ENCODE peak calls at places on chromosomes 5 and 9, in ten cellular contexts. One of them, this sample, is unnamed.

GRCh38 chr5:136686192-136686872 is 321.0 kb upstream of the TRPC7 start:
- DNase-seq in heart left ventricle: no peak
- DNase-seq in AG04450: no peak
- DNase-seq in Daoy: peak; percentile 69
- DNase-seq in activated CD4-positive, alpha-beta memory T cell treated with anti-CD3 and anti-CD28 coated beads for 36 hours: no peak
- DNase-seq in left cardiac atrium: no peak
- DNase-seq in small intestine: peak; percentile 6
- DNase-seq in astrocyte of the spinal cord: no peak
- DNase-seq in activated CD4-positive, alpha-beta T cell treated with anti-CD3 and anti-CD28 coated beads for 1 hour: no peak
- DNase-seq in NCI-H1048: no peak
- DNase-seq in this sample: no peak

GRCh38 chr5:1093361-1093760 is 18.5 kb downstream of the SLC12A7 start:
- DNase-seq in heart left ventricle: peak; percentile 72
- DNase-seq in AG04450: no peak
- DNase-seq in Daoy: no peak
- DNase-seq in activated CD4-positive, alpha-beta memory T cell treated with anti-CD3 and anti-CD28 coated beads for 36 hours: no peak
- DNase-seq in left cardiac atrium: no peak
- DNase-seq in small intestine: peak; percentile 92
- DNase-seq in astrocyte of the spinal cord: no peak
- DNase-seq in activated CD4-positive, alpha-beta T cell treated with anti-CD3 and anti-CD28 coated beads for 1 hour: no peak
- DNase-seq in NCI-H1048: no peak
- DNase-seq in this sample: no peak

GRCh38 chr9:33044677-33045282 is 19.7 kb downstream of the DNAJA1 start:
- DNase-seq in heart left ventricle: no peak
- DNase-seq in AG04450: no peak
- DNase-seq in Daoy: peak; percentile 63
- DNase-seq in activated CD4-positive, alpha-beta memory T cell treated with anti-CD3 and anti-CD28 coated beads for 36 hours: no peak
- DNase-seq in left cardiac atrium: no peak
- DNase-seq in small intestine: peak; percentile 61
- DNase-seq in astrocyte of the spinal cord: peak; percentile 5
- DNase-seq in activated CD4-positive, alpha-beta T cell treated with anti-CD3 and anti-CD28 coated beads for 1 hour: no peak
- DNase-seq in NCI-H1048: no peak
- DNase-seq in this sample: no peak

GRCh38 chr5:179269781-179270543 is 75.3 kb downstream of the ADAMTS2 start:
- DNase-seq in heart left ventricle: no peak
- DNase-seq in AG04450: no peak
- DNase-seq in Daoy: no peak
- DNase-seq in activated CD4-positive, alpha-beta memory T cell treated with anti-CD3 and anti-CD28 coated beads for 36 hours: no peak
- DNase-seq in left cardiac atrium: peak; percentile 19
- DNase-seq in small intestine: no peak
- DNase-seq in astrocyte of the spinal cord: no peak
- DNase-seq in activated CD4-positive, alpha-beta T cell treated with anti-CD3 and anti-CD28 coated beads for 1 hour: no peak
- DNase-seq in NCI-H1048: no peak
- DNase-seq in this sample: peak; percentile 21

GRCh38 chr9:107624216-107624948 is 134.8 kb upstream of the KLF4 start:
- DNase-seq in heart left ventricle: no peak
- DNase-seq in AG04450: no peak
- DNase-seq in Daoy: peak; percentile 84
- DNase-seq in activated CD4-positive, alpha-beta memory T cell treated with anti-CD3 and anti-CD28 coated beads for 36 hours: no peak
- DNase-seq in left cardiac atrium: peak; percentile 50
- DNase-seq in small intestine: no peak
- DNase-seq in astrocyte of the spinal cord: no peak
- DNase-seq in activated CD4-positive, alpha-beta T cell treated with anti-CD3 and anti-CD28 coated beads for 1 hour: no peak
- DNase-seq in NCI-H1048: no peak
- DNase-seq in this sample: no peak

GRCh38 chr5:127975961-127976360 is 107.6 kb upstream of the SLC12A2 start:
- DNase-seq in heart left ventricle: no peak
- DNase-seq in AG04450: no peak
- DNase-seq in Daoy: no peak
- DNase-seq in activated CD4-positive, alpha-beta memory T cell treated with anti-CD3 and anti-CD28 coated beads for 36 hours: no peak
- DNase-seq in left cardiac atrium: no peak
- DNase-seq in small intestine: no peak
- DNase-seq in astrocyte of the spinal cord: no peak
- DNase-seq in activated CD4-positive, alpha-beta T cell treated with anti-CD3 and anti-CD28 coated beads for 1 hour: no peak
- DNase-seq in NCI-H1048: no peak
- DNase-seq in this sample: no peak

GRCh38 chr9:72477862-72478564 is 43.4 kb upstream of the TMC1 start:
- DNase-seq in heart left ventricle: no peak
- DNase-seq in AG04450: no peak
- DNase-seq in Daoy: peak; percentile 87
- DNase-seq in activated CD4-positive, alpha-beta memory T cell treated with anti-CD3 and anti-CD28 coated beads for 36 hours: peak; percentile 39
- DNase-seq in left cardiac atrium: no peak
- DNase-seq in small intestine: peak; percentile 84
- DNase-seq in astrocyte of the spinal cord: peak; percentile 57
- DNase-seq in activated CD4-positive, alpha-beta T cell treated with anti-CD3 and anti-CD28 coated beads for 1 hour: no peak
- DNase-seq in NCI-H1048: no peak
- DNase-seq in this sample: no peak

GRCh38 chr9:130932220-130933069 is 6.6 kb downstream of the FIBCD1 start:
- DNase-seq in heart left ventricle: peak; percentile 89
- DNase-seq in AG04450: no peak
- DNase-seq in Daoy: peak; percentile 73
- DNase-seq in activated CD4-positive, alpha-beta memory T cell treated with anti-CD3 and anti-CD28 coated beads for 36 hours: no peak
- DNase-seq in left cardiac atrium: peak; percentile 76
- DNase-seq in small intestine: no peak
- DNase-seq in astrocyte of the spinal cord: no peak
- DNase-seq in activated CD4-positive, alpha-beta T cell treated with anti-CD3 and anti-CD28 coated beads for 1 hour: no peak
- DNase-seq in NCI-H1048: no peak
- DNase-seq in this sample: no peak

GRCh38 chr5:38607396-38607795 is 51.0 kb upstream of the LIFR start:
- DNase-seq in heart left ventricle: no peak
- DNase-seq in AG04450: peak; percentile 91
- DNase-seq in Daoy: peak; percentile 60
- DNase-seq in activated CD4-positive, alpha-beta memory T cell treated with anti-CD3 and anti-CD28 coated beads for 36 hours: no peak
- DNase-seq in left cardiac atrium: no peak
- DNase-seq in small intestine: no peak
- DNase-seq in astrocyte of the spinal cord: peak; percentile 94
- DNase-seq in activated CD4-positive, alpha-beta T cell treated with anti-CD3 and anti-CD28 coated beads for 1 hour: no peak
- DNase-seq in NCI-H1048: no peak
- DNase-seq in this sample: peak; percentile 31

GRCh38 chr5:176614805-176615478 is 5.0 kb upstream of the GPRIN1 start:
- DNase-seq in heart left ventricle: no peak
- DNase-seq in AG04450: peak; percentile 45
- DNase-seq in Daoy: peak; percentile 91
- DNase-seq in activated CD4-positive, alpha-beta memory T cell treated with anti-CD3 and anti-CD28 coated beads for 36 hours: no peak
- DNase-seq in left cardiac atrium: no peak
- DNase-seq in small intestine: no peak
- DNase-seq in astrocyte of the spinal cord: peak; percentile 70
- DNase-seq in activated CD4-positive, alpha-beta T cell treated with anti-CD3 and anti-CD28 coated beads for 1 hour: no peak
- DNase-seq in NCI-H1048: no peak
- DNase-seq in this sample: no peak

GRCh38 chr9:99820330-99821186 is 1.1 kb upstream of the NR4A3 start:
- DNase-seq in heart left ventricle: peak; percentile 68
- DNase-seq in AG04450: peak; percentile 61
- DNase-seq in Daoy: peak; percentile 71
- DNase-seq in activated CD4-positive, alpha-beta memory T cell treated with anti-CD3 and anti-CD28 coated beads for 36 hours: peak; percentile 76
- DNase-seq in left cardiac atrium: peak; percentile 76
- DNase-seq in small intestine: peak; percentile 54
- DNase-seq in astrocyte of the spinal cord: peak; percentile 76
- DNase-seq in activated CD4-positive, alpha-beta T cell treated with anti-CD3 and anti-CD28 coated beads for 1 hour: peak; percentile 46
- DNase-seq in NCI-H1048: no peak
- DNase-seq in this sample: peak; percentile 74

GRCh38 chr5:65721775-65722574 is at the start of the genes NLN and SGTB:
- DNase-seq in heart left ventricle: peak; percentile 90
- DNase-seq in AG04450: no peak
- DNase-seq in Daoy: peak; percentile 91
- DNase-seq in activated CD4-positive, alpha-beta memory T cell treated with anti-CD3 and anti-CD28 coated beads for 36 hours: peak; percentile 88
- DNase-seq in left cardiac atrium: peak; percentile 90
- DNase-seq in small intestine: peak; percentile 77
- DNase-seq in astrocyte of the spinal cord: peak; percentile 72
- DNase-seq in activated CD4-positive, alpha-beta T cell treated with anti-CD3 and anti-CD28 coated beads for 1 hour: peak; percentile 76
- DNase-seq in NCI-H1048: peak; percentile 59
- DNase-seq in this sample: peak; percentile 86

GRCh38 chr9:88587885-88588628 is 53.1 kb downstream of the NXNL2 start:
- DNase-seq in heart left ventricle: no peak
- DNase-seq in AG04450: no peak
- DNase-seq in Daoy: no peak
- DNase-seq in activated CD4-positive, alpha-beta memory T cell treated with anti-CD3 and anti-CD28 coated beads for 36 hours: no peak
- DNase-seq in left cardiac atrium: no peak
- DNase-seq in small intestine: no peak
- DNase-seq in astrocyte of the spinal cord: no peak
- DNase-seq in activated CD4-positive, alpha-beta T cell treated with anti-CD3 and anti-CD28 coated beads for 1 hour: no peak
- DNase-seq in NCI-H1048: no peak
- DNase-seq in this sample: no peak

GRCh38 chr9:90966475-90967150 is 165.0 kb downstream of the SYK start:
- DNase-seq in heart left ventricle: no peak
- DNase-seq in AG04450: no peak
- DNase-seq in Daoy: peak; percentile 30
- DNase-seq in activated CD4-positive, alpha-beta memory T cell treated with anti-CD3 and anti-CD28 coated beads for 36 hours: peak; percentile 70
- DNase-seq in left cardiac atrium: no peak
- DNase-seq in small intestine: no peak
- DNase-seq in astrocyte of the spinal cord: peak; percentile 76
- DNase-seq in activated CD4-positive, alpha-beta T cell treated with anti-CD3 and anti-CD28 coated beads for 1 hour: no peak
- DNase-seq in NCI-H1048: no peak
- DNase-seq in this sample: no peak

GRCh38 chr5:99088309-99088708 is 159.5 kb upstream of the CHD1 start:
- DNase-seq in heart left ventricle: no peak
- DNase-seq in AG04450: no peak
- DNase-seq in Daoy: no peak
- DNase-seq in activated CD4-positive, alpha-beta memory T cell treated with anti-CD3 and anti-CD28 coated beads for 36 hours: no peak
- DNase-seq in left cardiac atrium: no peak
- DNase-seq in small intestine: no peak
- DNase-seq in astrocyte of the spinal cord: peak; percentile 14
- DNase-seq in activated CD4-positive, alpha-beta T cell treated with anti-CD3 and anti-CD28 coated beads for 1 hour: no peak
- DNase-seq in NCI-H1048: no peak
- DNase-seq in this sample: no peak

GRCh38 chr5:98163796-98164493 is 609.5 kb upstream of the RGMB start:
- DNase-seq in heart left ventricle: no peak
- DNase-seq in AG04450: no peak
- DNase-seq in Daoy: no peak
- DNase-seq in activated CD4-positive, alpha-beta memory T cell treated with anti-CD3 and anti-CD28 coated beads for 36 hours: no peak
- DNase-seq in left cardiac atrium: no peak
- DNase-seq in small intestine: no peak
- DNase-seq in astrocyte of the spinal cord: no peak
- DNase-seq in activated CD4-positive, alpha-beta T cell treated with anti-CD3 and anti-CD28 coated beads for 1 hour: no peak
- DNase-seq in NCI-H1048: peak; percentile 41
- DNase-seq in this sample: no peak

GRCh38 chr5:74034738-74035137 is 408.7 kb downstream of the ARHGEF28 start:
- DNase-seq in heart left ventricle: no peak
- DNase-seq in AG04450: peak; percentile 64
- DNase-seq in Daoy: peak; percentile 91
- DNase-seq in activated CD4-positive, alpha-beta memory T cell treated with anti-CD3 and anti-CD28 coated beads for 36 hours: no peak
- DNase-seq in left cardiac atrium: no peak
- DNase-seq in small intestine: no peak
- DNase-seq in astrocyte of the spinal cord: peak; percentile 73
- DNase-seq in activated CD4-positive, alpha-beta T cell treated with anti-CD3 and anti-CD28 coated beads for 1 hour: no peak
- DNase-seq in NCI-H1048: no peak
- DNase-seq in this sample: no peak

GRCh38 chr5:16600397-16600796 is 16.4 kb downstream of the RETREG1 start:
- DNase-seq in heart left ventricle: peak; percentile 89
- DNase-seq in AG04450: no peak
- DNase-seq in Daoy: peak; percentile 42
- DNase-seq in activated CD4-positive, alpha-beta memory T cell treated with anti-CD3 and anti-CD28 coated beads for 36 hours: no peak
- DNase-seq in left cardiac atrium: peak; percentile 88
- DNase-seq in small intestine: no peak
- DNase-seq in astrocyte of the spinal cord: peak; percentile 13
- DNase-seq in activated CD4-positive, alpha-beta T cell treated with anti-CD3 and anti-CD28 coated beads for 1 hour: no peak
- DNase-seq in NCI-H1048: no peak
- DNase-seq in this sample: peak; percentile 47

GRCh38 chr9:75834878-75835277 is 55.6 kb upstream of the PCSK5 start:
- DNase-seq in heart left ventricle: no peak
- DNase-seq in AG04450: no peak
- DNase-seq in Daoy: no peak
- DNase-seq in activated CD4-positive, alpha-beta memory T cell treated with anti-CD3 and anti-CD28 coated beads for 36 hours: no peak
- DNase-seq in left cardiac atrium: no peak
- DNase-seq in small intestine: peak; percentile 63
- DNase-seq in astrocyte of the spinal cord: no peak
- DNase-seq in activated CD4-positive, alpha-beta T cell treated with anti-CD3 and anti-CD28 coated beads for 1 hour: no peak
- DNase-seq in NCI-H1048: no peak
- DNase-seq in this sample: no peak

GRCh38 chr9:83197611-83198010 is 134.7 kb upstream of the RASEF start:
- DNase-seq in heart left ventricle: no peak
- DNase-seq in AG04450: no peak
- DNase-seq in Daoy: no peak
- DNase-seq in activated CD4-positive, alpha-beta memory T cell treated with anti-CD3 and anti-CD28 coated beads for 36 hours: no peak
- DNase-seq in left cardiac atrium: no peak
- DNase-seq in small intestine: no peak
- DNase-seq in astrocyte of the spinal cord: no peak
- DNase-seq in activated CD4-positive, alpha-beta T cell treated with anti-CD3 and anti-CD28 coated beads for 1 hour: no peak
- DNase-seq in NCI-H1048: no peak
- DNase-seq in this sample: no peak

GRCh38 chr9:125523681-125524080 is 183.3 kb downstream of the MAPKAP1 start:
- DNase-seq in heart left ventricle: no peak
- DNase-seq in AG04450: no peak
- DNase-seq in Daoy: no peak
- DNase-seq in activated CD4-positive, alpha-beta memory T cell treated with anti-CD3 and anti-CD28 coated beads for 36 hours: no peak
- DNase-seq in left cardiac atrium: no peak
- DNase-seq in small intestine: no peak
- DNase-seq in astrocyte of the spinal cord: no peak
- DNase-seq in activated CD4-positive, alpha-beta T cell treated with anti-CD3 and anti-CD28 coated beads for 1 hour: no peak
- DNase-seq in NCI-H1048: no peak
- DNase-seq in this sample: no peak

GRCh38 chr5:66958984-66959641 is 237.5 kb downstream of the CD180 start:
- DNase-seq in heart left ventricle: peak; percentile 64
- DNase-seq in AG04450: peak; percentile 43
- DNase-seq in Daoy: peak; percentile 38
- DNase-seq in activated CD4-positive, alpha-beta memory T cell treated with anti-CD3 and anti-CD28 coated beads for 36 hours: no peak
- DNase-seq in left cardiac atrium: peak; percentile 44
- DNase-seq in small intestine: no peak
- DNase-seq in astrocyte of the spinal cord: peak; percentile 81
- DNase-seq in activated CD4-positive, alpha-beta T cell treated with anti-CD3 and anti-CD28 coated beads for 1 hour: no peak
- DNase-seq in NCI-H1048: no peak
- DNase-seq in this sample: peak; percentile 28

GRCh38 chr5:34045996-34046395 is 3.0 kb upstream of the C1QTNF3 start:
- DNase-seq in heart left ventricle: no peak
- DNase-seq in AG04450: peak; percentile 32
- DNase-seq in Daoy: no peak
- DNase-seq in activated CD4-positive, alpha-beta memory T cell treated with anti-CD3 and anti-CD28 coated beads for 36 hours: no peak
- DNase-seq in left cardiac atrium: no peak
- DNase-seq in small intestine: no peak
- DNase-seq in astrocyte of the spinal cord: peak; percentile 82
- DNase-seq in activated CD4-positive, alpha-beta T cell treated with anti-CD3 and anti-CD28 coated beads for 1 hour: no peak
- DNase-seq in NCI-H1048: no peak
- DNase-seq in this sample: no peak

GRCh38 chr9:26391036-26391435 is 501.6 kb downstream of the CAAP1 start:
- DNase-seq in heart left ventricle: no peak
- DNase-seq in AG04450: no peak
- DNase-seq in Daoy: no peak
- DNase-seq in activated CD4-positive, alpha-beta memory T cell treated with anti-CD3 and anti-CD28 coated beads for 36 hours: no peak
- DNase-seq in left cardiac atrium: no peak
- DNase-seq in small intestine: no peak
- DNase-seq in astrocyte of the spinal cord: no peak
- DNase-seq in activated CD4-positive, alpha-beta T cell treated with anti-CD3 and anti-CD28 coated beads for 1 hour: no peak
- DNase-seq in NCI-H1048: no peak
- DNase-seq in this sample: no peak

GRCh38 chr9:125532412-125532811 is 174.6 kb downstream of the MAPKAP1 start:
- DNase-seq in heart left ventricle: no peak
- DNase-seq in AG04450: no peak
- DNase-seq in Daoy: peak; percentile 49
- DNase-seq in activated CD4-positive, alpha-beta memory T cell treated with anti-CD3 and anti-CD28 coated beads for 36 hours: no peak
- DNase-seq in left cardiac atrium: no peak
- DNase-seq in small intestine: no peak
- DNase-seq in astrocyte of the spinal cord: no peak
- DNase-seq in activated CD4-positive, alpha-beta T cell treated with anti-CD3 and anti-CD28 coated beads for 1 hour: no peak
- DNase-seq in NCI-H1048: no peak
- DNase-seq in this sample: no peak

GRCh38 chr9:132547976-132548730 is 34.3 kb upstream of the BARHL1 start:
- DNase-seq in heart left ventricle: no peak
- DNase-seq in AG04450: no peak
- DNase-seq in Daoy: peak; percentile 45
- DNase-seq in activated CD4-positive, alpha-beta memory T cell treated with anti-CD3 and anti-CD28 coated beads for 36 hours: no peak
- DNase-seq in left cardiac atrium: no peak
- DNase-seq in small intestine: no peak
- DNase-seq in astrocyte of the spinal cord: no peak
- DNase-seq in activated CD4-positive, alpha-beta T cell treated with anti-CD3 and anti-CD28 coated beads for 1 hour: no peak
- DNase-seq in NCI-H1048: no peak
- DNase-seq in this sample: no peak

GRCh38 chr5:129410488-129410887 is 49.6 kb upstream of the ADAMTS19 start:
- DNase-seq in heart left ventricle: no peak
- DNase-seq in AG04450: no peak
- DNase-seq in Daoy: no peak
- DNase-seq in activated CD4-positive, alpha-beta memory T cell treated with anti-CD3 and anti-CD28 coated beads for 36 hours: no peak
- DNase-seq in left cardiac atrium: no peak
- DNase-seq in small intestine: no peak
- DNase-seq in astrocyte of the spinal cord: no peak
- DNase-seq in activated CD4-positive, alpha-beta T cell treated with anti-CD3 and anti-CD28 coated beads for 1 hour: no peak
- DNase-seq in NCI-H1048: no peak
- DNase-seq in this sample: no peak

GRCh38 chr5:170070556-170071412 is 34.9 kb upstream of the FOXI1 start:
- DNase-seq in heart left ventricle: peak; percentile 38
- DNase-seq in AG04450: peak; percentile 3
- DNase-seq in Daoy: peak; percentile 46
- DNase-seq in activated CD4-positive, alpha-beta memory T cell treated with anti-CD3 and anti-CD28 coated beads for 36 hours: no peak
- DNase-seq in left cardiac atrium: peak; percentile 43
- DNase-seq in small intestine: peak; percentile 5
- DNase-seq in astrocyte of the spinal cord: peak; percentile 42
- DNase-seq in activated CD4-positive, alpha-beta T cell treated with anti-CD3 and anti-CD28 coated beads for 1 hour: no peak
- DNase-seq in NCI-H1048: no peak
- DNase-seq in this sample: peak; percentile 38